ENCODE peak calls at places on chromosomes 4 and X, in five cellular contexts. X is AG10803, M is hepatocyte, F is AG04450, H is fibroblast of the aortic adventitia. A is an unnamed sample.

GRCh38 chr4:128386761-128387599 is 99.4 kb upstream of the PGRMC2 start:
- DNase-seq in X (peak), M (peak), F (peak), H (peak), A (peak)

GRCh38 chr4:68410149-68410548 is 37.1 kb upstream of the TMPRSS11E start:
- DNase-seq in X (no peak), M (no peak), F (no peak), H (no peak), A (no peak)

GRCh38 chrX:37331546-37331945 is 17.6 kb upstream of the PRRG1 start:
- DNase-seq in X (no peak), M (no peak), F (no peak), H (no peak), A (no peak)

GRCh38 chr4:10075953-10076391 is 40.6 kb downstream of the WDR1 start:
- DNase-seq in X (no peak), M (no peak), F (no peak), H (no peak), A (no peak)

GRCh38 chrX:130170752-130171445 is 863 bp upstream of the RAB33A start:
- DNase-seq in X (no peak), M (peak), F (no peak), H (no peak), A (no peak)

GRCh38 chrX:285076-285677 is 4.0 kb downstream of the PLCXD1 start:
- DNase-seq in X (no peak), M (no peak), F (no peak), H (no peak), A (no peak)

GRCh38 chr4:83561381-83561780 is 25.5 kb downstream of the GPAT3 start:
- DNase-seq in X (peak), M (no peak), F (no peak), H (peak), A (peak)

GRCh38 chr4:61938250-61938846 is 738.2 kb downstream of the ADGRL3 start:
- DNase-seq in X (no peak), M (no peak), F (no peak), H (no peak), A (no peak)

GRCh38 chrX:11423362-11423818 is 130.2 kb downstream of the AMELX start:
- DNase-seq in X (peak), M (no peak), F (peak), H (peak), A (peak)

GRCh38 chr4:85116008-85116407 is 149.5 kb upstream of the WDFY3 start:
- DNase-seq in X (no peak), M (no peak), F (no peak), H (no peak), A (no peak)

GRCh38 chr4:98686046-98686385 is 27.6 kb upstream of the TSPAN5 start:
- DNase-seq in X (no peak), M (no peak), F (no peak), H (no peak), A (no peak)

GRCh38 chrX:153762636-153763173 is 1.3 kb upstream of the PLXNB3 start:
- DNase-seq in X (no peak), M (no peak), F (no peak), H (no peak), A (no peak)

GRCh38 chr4:52959545-52959944 is 97.4 kb downstream of the RASL11B start:
- DNase-seq in X (peak), M (no peak), F (peak), H (peak), A (peak)

GRCh38 chr4:53450773-53451172 is 73.3 kb downstream of the FIP1L1 start:
- DNase-seq in X (peak), M (no peak), F (no peak), H (peak), A (no peak)

GRCh38 chr4:151204925-151205524 is 71.9 kb upstream of the PRSS48 start:
- DNase-seq in X (no peak), M (peak), F (no peak), H (no peak), A (no peak)

GRCh38 chrX:12974217-12974796 is 603 bp upstream of the TMSB4X start:
- DNase-seq in X (peak), M (peak), F (no peak), H (peak), A (peak)

GRCh38 chrX:112083624-112084326 is 1.2 kb upstream of the TRPC5 start:
- DNase-seq in X (no peak), M (peak), F (no peak), H (no peak), A (no peak)

GRCh38 chrX:46317158-46317557 is 228.1 kb downstream of the ZNF674 start:
- DNase-seq in X (no peak), M (no peak), F (no peak), H (no peak), A (no peak)

GRCh38 chr4:39097290-39097689 is 35.3 kb downstream of the KLHL5 start:
- DNase-seq in X (no peak), M (no peak), F (no peak), H (no peak), A (no peak)

GRCh38 chr4:17580969-17581368 is 4.0 kb downstream of the LAP3 start:
- DNase-seq in X (peak), M (no peak), F (peak), H (peak), A (peak)

GRCh38 chr4:1563241-1563640 is 120.9 kb downstream of the FAM53A start:
- DNase-seq in X (no peak), M (no peak), F (no peak), H (no peak), A (no peak)

GRCh38 chr4:7323461-7323871 is 111.3 kb downstream of the PSAPL1 start:
- DNase-seq in X (no peak), M (no peak), F (no peak), H (no peak), A (no peak)

GRCh38 chr4:96649536-96649935 is 809.6 kb downstream of the PDHA2 start:
- DNase-seq in X (no peak), M (no peak), F (no peak), H (no peak), A (peak)

GRCh38 chr4:76208005-76208765 is 5.4 kb downstream of the SCARB2 start:
- DNase-seq in X (peak), M (peak), F (peak), H (peak), A (peak)

GRCh38 chr4:72094054-72094780 is 62.4 kb downstream of the NPFFR2 start:
- DNase-seq in X (no peak), M (no peak), F (no peak), H (no peak), A (no peak)

GRCh38 chr4:19689511-19689910 is 562.2 kb upstream of the SLIT2 start:
- DNase-seq in X (peak), M (no peak), F (no peak), H (peak), A (peak)

GRCh38 chr4:113434247-113434587 is 327.3 kb downstream of the CAMK2D start:
- DNase-seq in X (peak), M (no peak), F (no peak), H (peak), A (peak)

GRCh38 chr4:152680988-152681731 is 1.4 kb upstream of the TMEM154 start:
- DNase-seq in X (peak), M (no peak), F (no peak), H (peak), A (peak)

GRCh38 chr4:139241086-139241783 is 38.8 kb downstream of the MGARP start:
- DNase-seq in X (peak), M (no peak), F (no peak), H (no peak), A (no peak)

GRCh38 chrX:53088136-53088974 is 5.6 kb upstream of the KANTR start:
- DNase-seq in X (peak), M (peak), F (no peak), H (peak), A (peak)

DNA sequence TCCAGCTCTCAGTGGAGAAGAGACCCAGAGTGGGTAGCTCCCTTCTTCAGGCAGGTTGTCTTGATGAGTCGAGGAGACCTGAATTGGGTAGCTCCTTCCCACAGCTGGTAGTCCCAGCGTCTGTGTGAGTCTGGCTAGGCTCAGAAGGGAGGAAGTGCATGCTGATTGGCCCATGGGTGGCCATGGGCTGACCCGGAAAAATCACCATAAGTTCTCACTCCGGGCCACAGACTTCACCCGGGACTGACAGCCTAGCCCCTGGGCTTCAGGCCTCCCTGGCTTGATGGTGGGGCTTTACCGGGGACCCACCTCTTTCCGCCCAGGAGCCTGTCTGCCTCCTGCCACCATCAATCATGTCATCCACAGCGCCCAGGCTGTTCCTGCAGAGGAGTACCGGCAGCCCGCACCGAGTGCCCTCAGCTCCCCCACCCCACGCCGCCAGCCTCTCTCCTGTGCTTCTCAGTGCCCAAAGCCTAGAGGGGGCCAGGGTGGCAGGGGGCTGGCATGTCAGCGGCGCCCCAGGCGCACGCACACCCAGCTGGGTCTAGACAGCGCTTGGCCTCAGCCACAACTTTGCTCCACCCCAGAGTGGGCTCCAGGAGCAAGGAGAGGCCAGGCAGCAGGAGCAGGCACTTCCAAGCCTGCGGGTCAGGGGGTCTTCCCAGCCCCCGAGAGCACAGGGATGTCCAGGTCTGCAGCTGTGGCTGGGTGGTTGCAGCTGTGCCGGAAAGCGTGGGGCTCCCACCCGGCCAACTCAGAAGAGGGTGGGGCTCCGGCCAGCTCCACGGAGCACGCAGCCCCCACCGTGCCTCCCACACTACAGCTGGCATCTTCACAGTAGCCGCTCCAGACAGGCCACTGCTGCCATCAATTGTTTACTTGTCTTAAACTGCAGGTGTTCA is 16.1 kb upstream of the SAT1 start:
- DNase-seq in X (no peak), M (no peak), F (no peak), H (no peak), A (no peak)
- TF ChIP-seq CTCF in X (no peak), M (no peak), F (no peak), H (no peak), A (no peak)

GRCh38 chrX:110116581-110116980 is 113.7 kb downstream of the TMEM164 start:
- DNase-seq in X (no peak), M (no peak), F (no peak), H (no peak), A (no peak)

GRCh38 chrX:110120025-110120424 is 117.1 kb downstream of the TMEM164 start:
- DNase-seq in X (no peak), M (no peak), F (no peak), H (no peak), A (no peak)

GRCh38 chrX:110116066-110116465 is 113.2 kb downstream of the TMEM164 start:
- DNase-seq in X (no peak), M (peak), F (no peak), H (no peak), A (no peak)

GRCh38 chrX:110119480-110119879 is 116.6 kb downstream of the TMEM164 start:
- DNase-seq in X (no peak), M (no peak), F (no peak), H (no peak), A (no peak)

DNA sequence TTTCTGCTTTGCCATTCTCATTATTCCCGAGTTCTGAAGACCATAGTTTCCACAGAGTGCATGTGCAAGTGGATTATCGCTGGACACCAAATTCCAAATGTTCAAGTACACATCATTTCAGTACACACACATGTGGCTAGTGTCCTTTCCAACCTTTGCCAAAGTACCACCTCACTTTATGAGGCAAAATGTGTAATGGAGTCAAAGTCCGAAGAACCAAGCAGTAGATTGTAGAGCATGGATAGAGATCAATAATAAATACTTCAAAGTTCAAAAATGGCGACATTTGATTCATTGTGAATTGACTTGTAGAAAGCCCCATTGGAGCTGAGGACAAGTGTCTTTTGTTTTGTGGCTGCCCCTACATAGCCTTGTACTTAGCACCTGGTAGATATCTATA is 115.6 kb downstream of the TMEM164 start:
- DNase-seq in X (no peak), M (no peak), F (no peak), H (no peak), A (no peak)
- H3K4me3 ChIP-seq in X (no peak), M (no peak), F (no peak), H (no peak), A (no peak)

GRCh38 chr4:168769857-168770256 is 240.2 kb downstream of the CBR4 start:
- DNase-seq in X (no peak), M (no peak), F (no peak), H (no peak), A (peak)

GRCh38 chr4:168769416-168769815 is 240.6 kb downstream of the CBR4 start:
- DNase-seq in X (peak), M (peak), F (no peak), H (peak), A (peak)

GRCh38 chr4:168766537-168767316 is 243.3 kb downstream of the CBR4 start:
- DNase-seq in X (peak), M (no peak), F (no peak), H (peak), A (peak)

GRCh38 chr4:168773388-168774195 is 236.5 kb downstream of the CBR4 start:
- DNase-seq in X (no peak), M (no peak), F (no peak), H (no peak), A (no peak)

DNA sequence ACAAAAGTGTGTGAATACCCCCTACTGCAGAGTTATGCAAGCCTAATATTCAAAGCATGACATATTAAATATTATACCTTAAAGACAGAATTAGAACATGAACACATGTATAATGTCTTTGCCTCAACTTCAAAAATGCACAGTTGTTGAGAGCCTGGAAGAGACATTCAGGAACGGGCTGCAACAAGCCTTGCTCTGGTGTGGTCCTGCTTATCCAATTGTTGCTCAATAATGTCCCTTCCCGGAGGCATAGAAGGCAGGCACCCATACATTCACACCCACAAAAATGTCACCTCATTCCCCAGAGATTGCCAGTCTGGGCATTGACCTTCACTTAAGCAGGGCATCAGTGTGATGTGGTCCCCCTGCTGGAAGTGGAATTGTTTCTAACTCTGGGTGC is 238.8 kb downstream of the CBR4 start:
- DNase-seq in X (no peak), M (no peak), F (no peak), H (no peak), A (no peak)
- TF ChIP-seq CTCF in X (no peak), M (no peak), F (no peak), H (no peak), A (no peak)

DNA sequence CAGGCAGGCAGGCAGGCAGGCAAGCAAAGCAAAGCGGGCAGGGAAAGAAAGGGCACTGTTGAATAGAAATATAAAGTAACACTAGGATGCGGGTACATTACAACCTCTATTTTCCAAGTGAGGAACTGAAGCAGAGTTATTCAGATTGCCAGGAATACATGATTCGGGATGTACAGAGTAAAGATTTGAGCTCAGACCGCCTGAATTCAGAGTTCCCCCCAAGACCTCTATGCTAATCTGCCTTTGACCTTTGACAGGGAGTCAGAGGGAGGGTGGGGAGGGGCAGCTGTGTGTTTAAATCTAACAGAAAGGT is 271.9 kb upstream of the SMIM31 start:
- DNase-seq in X (no peak), M (no peak), F (no peak), H (no peak), A (no peak)
- H3K4me3 ChIP-seq in X (no peak), M (no peak), F (no peak), H (no peak), A (no peak)

GRCh38 chrX:21295246-21295820 is 78.9 kb upstream of the CNKSR2 start:
- DNase-seq in X (no peak), M (no peak), F (no peak), H (no peak), A (no peak)
- TF ChIP-seq CTCF in X (no peak), M (no peak), F (no peak), H (no peak), A (no peak)

DNA sequence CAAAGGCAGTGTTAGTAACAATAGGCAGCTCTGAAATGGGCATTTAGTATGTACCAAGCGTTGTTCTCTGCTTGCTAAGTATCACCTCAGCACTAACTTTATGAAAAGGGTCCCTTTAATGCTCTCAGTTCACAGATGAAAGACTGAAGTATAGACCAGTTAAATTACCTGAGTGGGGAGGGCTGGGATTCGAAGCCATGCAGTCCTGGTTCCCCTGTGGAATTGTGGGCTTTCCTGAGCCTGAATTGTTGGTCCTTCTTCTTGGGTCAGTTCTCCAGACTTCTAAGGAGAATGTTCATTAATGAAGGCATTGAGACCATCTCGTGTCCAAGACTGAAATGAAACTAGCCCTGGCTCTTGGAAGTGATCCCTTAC is 7.7 kb upstream of the PRDM8 start:
- DNase-seq in X (no peak), M (no peak), F (no peak), H (no peak), A (no peak)
- H3K4me3 ChIP-seq in X (peak), M (no peak), F (peak), H (peak), A (no peak)

DNA sequence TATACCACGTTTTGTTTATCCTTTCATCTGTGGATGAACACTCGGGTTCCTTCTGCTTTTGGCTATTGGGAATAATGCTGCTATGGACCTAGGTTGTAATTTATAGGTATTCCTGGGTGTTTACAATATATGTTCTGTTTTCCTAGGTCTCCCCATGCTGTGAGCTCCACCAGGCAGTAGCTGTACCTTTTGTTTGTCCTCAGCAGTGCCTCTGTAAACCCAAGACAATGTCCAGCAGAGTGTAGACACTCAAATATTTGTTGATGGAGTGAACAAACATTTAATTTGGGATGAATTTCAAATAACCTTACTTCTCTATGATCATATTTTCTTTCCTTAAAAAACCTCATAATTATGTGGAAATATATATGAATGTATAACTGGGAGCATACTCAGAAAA is 259.5 kb upstream of the BOD1L1 start:
- DNase-seq in X (no peak), M (no peak), F (no peak), H (no peak), A (no peak)
- TF ChIP-seq CTCF in X (no peak), M (no peak), F (no peak), H (no peak), A (no peak)

GRCh38 chr4:80471701-80472100 is 136.2 kb downstream of the CFAP299 start:
- DNase-seq in X (peak), M (peak), F (peak), H (no peak), A (peak)
- H3K4me3 ChIP-seq in X (peak), M (no peak), F (peak), H (peak), A (peak)